ENCODE peak calls at places on chromosomes 12 and 14, in seven cellular contexts. Q is brain microvascular endothelial cell, A is mucosa of descending colon, Z is PC-3, M is cardiac fibroblast, E is glutamatergic neuron, Y is tibial nerve. N is an unnamed sample.

GRCh38 chr14:63904724-63905123 is 51.9 kb downstream of the SYNE2 start:
- DNase-seq in Q (no peak), A (no peak), Z (no peak), M (no peak), E (no peak), Y (no peak), N (no peak)

GRCh38 chr14:92039073-92039719 is 663 bp downstream of the TRIP11 start:
- DNase-seq in Q (peak; percentile 78), A (no peak), Z (peak; percentile 63), M (peak; percentile 81), E (no peak), Y (no peak), N (no peak)

GRCh38 chr14:98926802-98927201 is 345.2 kb downstream of the BCL11B start:
- DNase-seq in Q (no peak), A (no peak), Z (no peak), M (no peak), E (no peak), Y (no peak), N (no peak)

GRCh38 chr12:51721281-51721940 is 127.1 kb downstream of the FIGNL2 start:
- DNase-seq in Q (peak; percentile 9), A (no peak), Z (no peak), M (peak; percentile 45), E (peak; percentile 75), Y (peak; percentile 8), N (no peak)

GRCh38 chr12:88471641-88472040 is 108.6 kb downstream of the KITLG start:
- DNase-seq in Q (peak; percentile 48), A (peak; percentile 7), Z (peak; percentile 70), M (peak; percentile 85), E (no peak), Y (no peak), N (no peak)

GRCh38 chr12:113475451-113476085 is 3.9 kb upstream of the LHX5 start:
- DNase-seq in Q (no peak), A (no peak), Z (no peak), M (no peak), E (peak; percentile 24), Y (no peak), N (no peak)

GRCh38 chr12:21677622-21678277 is 20.1 kb upstream of the LDHB start:
- DNase-seq in Q (no peak), A (no peak), Z (no peak), M (no peak), E (no peak), Y (no peak), N (no peak)

GRCh38 chr12:26631846-26632245 is 201.1 kb downstream of the ITPR2 start:
- DNase-seq in Q (peak; percentile 70), A (no peak), Z (peak; percentile 95), M (peak; percentile 21), E (no peak), Y (no peak), N (no peak)

GRCh38 chr12:131386167-131386521 is 324.7 kb upstream of the SFSWAP start:
- DNase-seq in Q (no peak), A (no peak), Z (no peak), M (no peak), E (no peak), Y (no peak), N (no peak)

GRCh38 chr14:83575301-83575700 is 1954.6 kb upstream of the FLRT2 start:
- DNase-seq in Q (no peak), A (no peak), Z (no peak), M (no peak), E (no peak), Y (no peak), N (no peak)

GRCh38 chr14:99425272-99425681 is 55.4 kb downstream of the SETD3 start:
- DNase-seq in Q (no peak), A (no peak), Z (no peak), M (no peak), E (no peak), Y (no peak), N (no peak)

GRCh38 chr14:80475074-80475473 is 263.8 kb upstream of the DIO2 start:
- DNase-seq in Q (no peak), A (no peak), Z (peak; percentile 16), M (no peak), E (no peak), Y (no peak), N (no peak)

GRCh38 chr12:40691913-40692616 is at the start of gene CNTN1:
- DNase-seq in Q (peak; percentile 3), A (peak; percentile 41), Z (no peak), M (peak; percentile 4), E (peak; percentile 88), Y (peak; percentile 64), N (peak; percentile 59)

GRCh38 chr12:128929046-128929445 is 75.8 kb downstream of the GLT1D1 start:
- DNase-seq in Q (no peak), A (no peak), Z (no peak), M (no peak), E (no peak), Y (no peak), N (no peak)

GRCh38 chr12:72133497-72134055 is 138.6 kb upstream of the TRHDE start:
- DNase-seq in Q (no peak), A (no peak), Z (peak; percentile 28), M (no peak), E (no peak), Y (no peak), N (no peak)

GRCh38 chr12:125533434-125534029 is 468.3 kb downstream of the AACS start:
- DNase-seq in Q (no peak), A (peak; percentile 52), Z (peak; percentile 51), M (no peak), E (peak; percentile 90), Y (peak; percentile 15), N (peak; percentile 48)

GRCh38 chr12:13204428-13204827 is 7.9 kb downstream of the EMP1 start:
- DNase-seq in Q (peak; percentile 64), A (no peak), Z (no peak), M (peak; percentile 60), E (no peak), Y (no peak), N (no peak)

GRCh38 chr12:5432011-5432400 is at the start of gene NTF3:
- DNase-seq in Q (no peak), A (peak; percentile 26), Z (no peak), M (peak; percentile 40), E (peak; percentile 53), Y (no peak), N (no peak)

GRCh38 chr12:98373982-98374381 is 141.4 kb upstream of the TMPO start:
- DNase-seq in Q (peak; percentile 12), A (no peak), Z (no peak), M (peak; percentile 22), E (no peak), Y (no peak), N (no peak)

GRCh38 chr14:20440882-20441281 is 4.9 kb upstream of the KLHL33 start:
- DNase-seq in Q (peak; percentile 6), A (no peak), Z (no peak), M (no peak), E (no peak), Y (no peak), N (no peak)

DNA sequence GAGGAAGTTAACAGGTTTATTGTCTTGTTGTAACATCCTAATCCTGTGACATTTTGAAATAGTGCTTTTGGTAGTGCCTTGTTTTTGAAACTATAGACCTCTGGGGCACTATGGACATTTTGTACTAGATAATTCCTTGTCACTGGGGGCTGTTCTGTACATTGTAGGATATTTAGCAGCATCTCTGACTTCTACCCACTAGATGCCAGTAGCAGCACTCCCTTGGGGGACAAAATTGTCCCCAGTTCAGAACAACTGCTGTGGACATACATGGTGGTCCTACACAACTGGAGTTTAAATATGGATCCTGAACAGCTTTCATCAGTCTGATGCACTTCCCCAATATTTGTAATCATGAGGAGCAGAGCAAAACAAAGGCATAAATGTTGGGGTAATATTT is 264.7 kb downstream of the RAD51B start:
- DNase-seq in Q (peak; percentile 16), A (no peak), Z (peak; percentile 37), M (peak; percentile 45), E (no peak), Y (no peak), N (no peak)
- TF ChIP-seq CTCF in Q (peak; percentile 55), A (no peak), Z (peak; percentile 71), M (no peak), E (no peak), Y (no peak), N (no peak)

GRCh38 chr14:67133595-67134441 is 55.4 kb upstream of the GARIN2 start:
- DNase-seq in Q (no peak), A (no peak), Z (no peak), M (no peak), E (no peak), Y (no peak), N (no peak)

GRCh38 chr14:67137744-67138371 is 51.4 kb upstream of the GARIN2 start:
- DNase-seq in Q (no peak), A (no peak), Z (peak; percentile 53), M (peak; percentile 36), E (no peak), Y (no peak), N (no peak)
- TF ChIP-seq CTCF in Q (peak; percentile 49), A (no peak), Z (peak; percentile 64), M (peak; percentile 54), E (peak; percentile 59), Y (no peak), N (peak; percentile 46)

GRCh38 chr14:94051115-94051514 is 25.0 kb downstream of the OTUB2 start:
- DNase-seq in Q (peak; percentile 34), A (peak; percentile 76), Z (peak; percentile 21), M (peak; percentile 69), E (no peak), Y (peak; percentile 45), N (peak; percentile 39)
- TF ChIP-seq CTCF in Q (peak; percentile 74), A (peak; percentile 15), Z (peak; percentile 53), M (peak; percentile 51), E (no peak), Y (peak; percentile 28), N (no peak)

DNA sequence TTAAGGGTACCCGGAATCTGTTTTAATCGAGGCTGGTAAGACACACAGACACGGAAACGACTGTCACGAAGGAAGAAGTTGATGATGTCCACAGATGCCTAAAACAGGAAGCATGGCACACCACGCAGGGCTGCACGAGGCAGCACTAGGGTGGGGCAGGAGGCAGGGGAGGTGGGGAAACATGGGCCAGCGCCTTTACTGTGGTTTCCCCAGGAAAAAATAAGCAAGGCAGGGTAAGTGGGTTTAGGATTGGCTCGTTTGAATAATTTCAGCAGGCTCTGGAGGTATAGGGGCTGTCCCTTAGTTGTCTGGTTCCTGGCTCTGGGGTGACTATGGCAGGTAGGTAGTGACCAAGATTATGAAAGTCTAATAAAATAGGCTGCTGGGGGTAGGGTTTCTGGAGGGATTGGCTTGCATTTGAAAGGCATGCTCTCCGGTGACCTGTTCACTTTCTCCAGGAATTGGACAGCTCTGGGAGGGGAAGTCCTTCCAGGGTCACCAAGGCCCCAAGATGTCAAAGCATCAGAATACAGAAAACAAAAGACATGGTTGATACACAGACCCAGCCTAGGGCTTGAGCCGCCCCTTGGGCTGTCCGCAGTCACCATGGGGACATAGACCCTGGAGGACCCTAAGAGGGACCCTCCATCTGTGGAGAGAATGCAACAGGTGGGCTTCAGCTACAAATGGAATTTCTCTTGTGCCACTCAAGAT is 35.3 kb downstream of the MAP1LC3B2 start:
- DNase-seq in Q (no peak), A (peak; percentile 32), Z (no peak), M (no peak), E (no peak), Y (no peak), N (no peak)
- TF ChIP-seq CTCF in Q (no peak), A (no peak), Z (no peak), M (no peak), E (no peak), Y (no peak), N (no peak)

N was measured in mesothelial cell of epicardium.